ENCODE peak calls at places on chromosomes 13 and 19, in four cellular contexts. O is activated CD4-positive, alpha-beta T cell treated with anti-CD3 and anti-CD28 coated beads, Interleukin-2, amount 10 ng/mL, durations not matched to agents 7 days and 5 days; S is activated CD8-positive, alpha-beta memory T cell treated with anti-CD3 and anti-CD28 coated beads for 48 hours; Q is mesendoderm. G is an unnamed sample.

GRCh38 chr13:62875118-62875640 is 1459.5 kb upstream of the PCDH20 start:
- DNase-seq in S (no peak), O (no peak), Q (no peak), G (no peak)

GRCh38 chr19:17706750-17707181 is 12.5 kb upstream of the MAP1S start:
- DNase-seq in O (no peak), Q (peak), S (no peak), G (no peak)

GRCh38 chr19:55418185-55418584 is 10.6 kb upstream of the UBE2S start:
- DNase-seq in S (no peak), O (peak), Q (peak), G (peak)

GRCh38 chr19:53037101-53038097 is 7.1 kb upstream of the ERVV-2 start:
- DNase-seq in S (no peak), O (peak), Q (no peak), G (no peak)

GRCh38 chr19:33177417-33177976 is 16.6 kb upstream of the LRP3 start:
- DNase-seq in Q (peak), O (peak), S (no peak), G (no peak)

GRCh38 chr19:30871979-30872378 is 477.3 kb downstream of the TSHZ3 start:
- DNase-seq in S (no peak), Q (no peak), O (no peak), G (no peak)

GRCh38 chr19:29421186-29421525 is 104.6 kb upstream of the VSTM2B start:
- DNase-seq in S (no peak), Q (no peak), O (no peak), G (no peak)

GRCh38 chr13:32823597-32823996 is 192.6 kb upstream of the KL start:
- DNase-seq in Q (no peak), O (no peak), S (no peak), G (no peak)

GRCh38 chr13:23146811-23147245 is 34.0 kb upstream of the SGCG start:
- DNase-seq in Q (no peak), S (no peak), O (no peak), G (no peak)

GRCh38 chr13:28636677-28637317 is 22.1 kb upstream of the POMP start:
- DNase-seq in Q (peak), O (peak), S (peak), G (peak)